ENCODE peak calls at places on chromosomes 4 and X, in four cellular contexts. P is WTC11, N is HepG2, H is GM12878. V is an unnamed sample.

GRCh38 chrX:97531824-97532223 is 648.1 kb downstream of the RPA4 start:
- DNase-seq in N (no peak), H (no peak), P (no peak), V (no peak)

GRCh38 chrX:31099536-31100090 is 27.8 kb upstream of the FTHL17 start:
- DNase-seq in N (no peak), P (no peak), H (peak), V (no peak)

GRCh38 chr4:160026720-160027119 is 923.8 kb downstream of the RAPGEF2 start:
- DNase-seq in P (peak), N (no peak), H (no peak), V (no peak)

GRCh38 chr4:33184684-33185083 is 2464.5 kb downstream of the PCDH7 start:
- DNase-seq in H (peak), N (no peak), P (no peak), V (no peak)

GRCh38 chr4:127809173-127809800 is 27.2 kb downstream of the HSPA4L start:
- DNase-seq in P (no peak), N (peak), H (no peak), V (peak)

GRCh38 chr4:101238706-101239105 is 108.6 kb downstream of the PPP3CA start:
- DNase-seq in H (no peak), P (no peak), N (no peak), V (no peak)

GRCh38 chr4:145177906-145178538 is 2.4 kb downstream of the OTUD4 start:
- DNase-seq in N (peak), H (no peak), P (no peak), V (no peak)

GRCh38 chr4:1567808-1568581 is 116.1 kb downstream of the FAM53A start:
- DNase-seq in P (peak), N (no peak), H (no peak), V (peak)

GRCh38 chrX:133533249-133533648 is 118.0 kb upstream of the GPC4 start:
- DNase-seq in H (no peak), N (no peak), P (no peak), V (no peak)

GRCh38 chr4:107870916-107871786 is 46.4 kb downstream of the SGMS2 start:
- DNase-seq in P (no peak), N (peak), H (no peak), V (no peak)

GRCh38 chrX:118655561-118656246 is 71.7 kb upstream of the IL13RA1 start:
- DNase-seq in H (no peak), P (no peak), N (peak), V (no peak)

GRCh38 chrX:39852496-39852895 is 245.3 kb downstream of the BCOR start:
- DNase-seq in H (no peak), N (no peak), P (no peak), V (no peak)

GRCh38 chr4:150852237-150852636 is 162.8 kb downstream of the LRBA start:
- DNase-seq in H (no peak), N (no peak), P (no peak), V (no peak)

GRCh38 chrX:22652596-22652995 is 347.2 kb upstream of the DDX53 start:
- DNase-seq in P (peak), N (peak), H (no peak), V (no peak)

GRCh38 chr4:144903953-144904711 is 193.9 kb downstream of the ANAPC10 start:
- DNase-seq in H (no peak), N (no peak), P (no peak), V (no peak)

GRCh38 chrX:134718329-134719317 is 60.4 kb upstream of the PLAC1 start:
- DNase-seq in N (no peak), H (peak), P (no peak), V (peak)

GRCh38 chrX:10470009-10470408 is 150.4 kb downstream of the MID1 start:
- DNase-seq in P (no peak), N (no peak), H (no peak), V (no peak)

GRCh38 chrX:10465254-10465653 is 155.1 kb downstream of the MID1 start:
- DNase-seq in P (no peak), H (no peak), N (no peak), V (no peak)

GRCh38 chrX:10471426-10471825 is 149.0 kb downstream of the MID1 start:
- DNase-seq in P (no peak), N (no peak), H (no peak), V (no peak)

DNA sequence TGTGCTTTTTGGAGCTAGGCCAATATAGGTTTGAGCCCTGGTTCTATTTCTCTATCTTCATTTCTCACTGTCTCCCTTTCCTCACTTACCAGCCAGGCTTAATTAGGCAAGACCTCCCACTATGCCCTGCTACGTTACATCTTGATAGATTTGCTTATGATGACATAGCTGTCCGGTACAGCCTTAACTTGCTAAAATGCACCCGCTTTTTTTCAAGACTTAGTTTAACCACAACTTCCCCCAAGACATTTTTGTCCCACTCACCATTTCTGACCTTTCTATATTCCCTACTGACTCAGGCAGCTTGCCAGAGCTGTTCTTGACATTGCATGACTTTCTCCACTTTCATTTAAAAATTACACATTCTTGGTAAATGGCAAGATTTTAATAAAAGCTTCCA is 152.6 kb downstream of the MID1 start:
- DNase-seq in N (no peak), H (no peak), P (no peak), V (no peak)
- TF ChIP-seq NR2C2 in N (no peak), H (no peak), P (no peak), V (no peak)

GRCh38 chr4:97866821-97867556 is 276.3 kb downstream of the STPG2 start:
- DNase-seq in H (no peak), P (no peak), N (no peak), V (no peak)

DNA sequence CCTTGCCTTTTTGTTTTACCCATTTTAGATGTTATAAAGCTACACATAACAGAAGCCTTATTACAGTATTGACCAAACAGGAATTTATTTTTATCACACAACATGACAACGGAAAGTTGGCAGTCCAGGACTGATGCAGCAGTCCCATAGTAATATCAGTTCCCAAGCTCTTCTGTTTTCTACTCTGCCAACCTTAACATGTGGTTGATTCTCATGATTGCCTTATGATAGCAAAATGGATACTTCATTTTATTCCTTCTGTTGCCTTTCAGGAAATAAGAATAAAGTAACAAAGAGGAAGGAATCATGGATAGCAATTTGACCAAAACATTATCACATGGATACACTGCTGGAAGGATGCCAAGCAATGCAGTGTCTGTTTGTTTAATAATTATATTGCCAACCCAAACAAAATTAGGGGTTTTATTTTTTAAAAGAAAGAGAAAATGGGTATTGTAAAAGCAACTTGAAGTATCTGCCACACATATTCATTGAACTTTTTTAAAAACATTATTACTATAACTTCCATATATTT is 275.7 kb downstream of the STPG2 start:
- DNase-seq in N (no peak), H (no peak), P (no peak), V (no peak)
- TF ChIP-seq NR2C2 in N (no peak), H (no peak), P (no peak), V (no peak)

GRCh38 chr4:158714937-158715336 is 8.3 kb downstream of the PPID start:
- DNase-seq in H (no peak), P (no peak), N (no peak), V (no peak)

GRCh38 chr4:158715787-158716186 is 7.4 kb downstream of the PPID start:
- DNase-seq in H (no peak), P (no peak), N (no peak), V (no peak)

GRCh38 chr4:158710814-158711213 is 12.4 kb downstream of the PPID start:
- DNase-seq in H (no peak), N (no peak), P (no peak), V (no peak)
- TF ChIP-seq NR2C2 in H (no peak), N (no peak), P (no peak), V (no peak)

GRCh38 chr4:21457086-21457840 is 491.3 kb downstream of the KCNIP4 start:
- DNase-seq in H (no peak), N (no peak), P (no peak), V (no peak)

GRCh38 chr4:21452931-21453330 is 495.6 kb downstream of the KCNIP4 start:
- DNase-seq in N (no peak), H (no peak), P (no peak), V (no peak)

GRCh38 chr4:21451032-21451431 is 497.5 kb downstream of the KCNIP4 start:
- DNase-seq in P (no peak), H (no peak), N (no peak), V (no peak)

GRCh38 chr4:21454831-21455230 is 493.7 kb downstream of the KCNIP4 start:
- DNase-seq in H (no peak), N (no peak), P (no peak), V (no peak)

GRCh38 chr4:21454196-21454595 is 494.4 kb downstream of the KCNIP4 start:
- DNase-seq in N (no peak), P (no peak), H (no peak), V (no peak)
- TF ChIP-seq NR2C2 in N (no peak), P (no peak), H (no peak), V (no peak)

DNA sequence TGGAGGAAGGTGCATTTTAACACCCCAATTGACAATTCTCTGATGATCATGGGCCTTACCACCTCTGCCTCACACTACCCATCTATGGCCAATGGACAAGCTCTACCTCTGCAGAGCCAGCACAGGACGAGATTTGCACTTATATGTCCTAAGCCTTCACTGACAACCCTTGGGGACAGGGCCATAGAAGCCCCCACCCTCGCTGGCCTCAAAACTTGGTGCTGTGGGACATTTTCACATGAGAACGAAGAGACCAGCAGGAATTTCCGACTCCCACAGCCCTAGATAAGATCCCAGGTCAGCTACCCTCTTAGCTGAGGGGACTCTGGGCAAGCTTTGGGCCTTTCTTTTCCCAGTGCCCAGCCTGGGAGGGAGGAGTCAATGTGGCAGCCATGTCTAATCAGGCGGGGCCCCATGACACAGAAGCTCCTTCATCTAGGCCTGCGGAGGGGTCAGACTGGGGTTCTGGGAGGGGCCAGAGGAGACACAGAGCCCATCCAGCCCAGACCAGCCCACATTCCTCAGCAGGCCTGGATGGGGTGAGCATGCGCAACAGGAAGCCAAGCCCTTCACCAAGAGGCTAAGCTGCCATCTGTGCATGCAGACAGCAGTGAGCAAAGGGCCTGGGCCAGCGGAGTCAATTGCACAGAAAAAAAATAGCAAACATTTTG is 12.1 kb downstream of the PJA1 start:
- DNase-seq in N (peak), P (peak), H (no peak), V (no peak)
- TF ChIP-seq NR2C2 in N (no peak), P (no peak), H (no peak), V (no peak)